ENCODE peak calls at places on chromosomes 1 and 21, in ten cellular contexts. O is left cardiac atrium; A is epithelial cell of esophagus; X is activated CD8-positive, alpha-beta T cell treated with anti-CD3 and anti-CD28 coated beads, Interleukin-2, amount 10 ng/mL, durations not matched to agents 7 days and 5 days; U is NCI-H69; F is NCI-H345; R is stimulated activated CD4-positive, alpha-beta T cell treated with anti-CD3 and anti-CD28 coated beads, TNF-alpha, amount 100 ng/mL, for 1 hour; H is stimulated activated CD8-positive, alpha-beta memory T cell treated with anti-CD3 and anti-CD28 coated beads, Interleukin-15, amount 100 ng/mL, for 4 hours; Z is heart left ventricle; D is H4. K is an unnamed sample.

GRCh38 chr21:25421327-25422028 is 185.8 kb downstream of the MRPL39 start:
- DNase-seq in X (peak), D (peak), Z (no peak), A (peak), U (peak), R (peak), H (no peak), O (no peak), F (no peak), K (no peak)

GRCh38 chr1:39272791-39273071 is 68.2 kb downstream of the MACF1 start:
- DNase-seq in R (no peak), A (no peak), U (peak), F (no peak), X (no peak), O (no peak), Z (no peak), H (no peak), D (no peak), K (no peak)

GRCh38 chr21:45322231-45322959 is 34.7 kb upstream of the POFUT2 start:
- DNase-seq in X (no peak), U (no peak), F (no peak), R (no peak), O (no peak), D (no peak), A (no peak), H (no peak), Z (no peak), K (no peak)

GRCh38 chr21:42674351-42674940 is 21.0 kb downstream of the PDE9A start:
- DNase-seq in Z (peak), D (no peak), H (no peak), A (no peak), F (peak), U (peak), R (no peak), X (no peak), O (peak), K (no peak)

GRCh38 chr1:153310526-153310925 is 2.2 kb downstream of the PGLYRP3 start:
- DNase-seq in R (no peak), U (no peak), X (no peak), A (no peak), D (no peak), O (no peak), H (no peak), Z (no peak), F (no peak), K (no peak)

GRCh38 chr1:41455479-41456271 is 28.8 kb downstream of the EDN2 start:
- DNase-seq in D (no peak), F (no peak), H (no peak), X (no peak), O (peak), R (no peak), U (peak), Z (peak), A (peak), K (peak)

GRCh38 chr1:201570886-201571624 is 32.1 kb downstream of the NAV1 start:
- DNase-seq in R (no peak), U (peak), H (no peak), O (no peak), D (no peak), Z (peak), X (no peak), F (no peak), A (no peak), K (no peak)

GRCh38 chr1:81873946-81874345 is 73.2 kb downstream of the ADGRL2 start:
- DNase-seq in U (no peak), O (no peak), Z (no peak), X (no peak), H (no peak), R (no peak), A (no peak), D (no peak), F (no peak), K (no peak)

GRCh38 chr1:7948950-7949349 is 8.3 kb upstream of the TNFRSF9 start:
- DNase-seq in O (no peak), X (peak), U (no peak), R (no peak), D (peak), H (no peak), F (no peak), Z (no peak), A (peak), K (peak)

GRCh38 chr21:31530918-31531705 is 128.4 kb upstream of the SOD1 start:
- DNase-seq in R (no peak), D (peak), U (peak), O (peak), A (peak), F (peak), Z (no peak), H (no peak), X (no peak), K (no peak)

GRCh38 chr1:112676543-112676942 is 2.1 kb downstream of the MOV10 start:
- DNase-seq in F (no peak), Z (no peak), X (no peak), U (no peak), R (no peak), H (no peak), A (no peak), O (no peak), D (no peak), K (no peak)

GRCh38 chr1:192402571-192402970 is 85.8 kb downstream of the RGS21 start:
- DNase-seq in X (no peak), R (no peak), D (no peak), A (no peak), H (no peak), F (no peak), U (no peak), Z (no peak), O (no peak), K (no peak)

GRCh38 chr21:20728691-20729090 is 269.5 kb upstream of the NCAM2 start:
- DNase-seq in H (no peak), F (no peak), U (peak), R (no peak), X (no peak), Z (no peak), A (no peak), D (no peak), O (peak), K (no peak)

GRCh38 chr1:211329764-211330201 is 3.1 kb downstream of the TRAF5 start:
- DNase-seq in F (peak), A (no peak), X (peak), Z (no peak), U (peak), O (no peak), D (no peak), H (no peak), R (no peak), K (peak)

GRCh38 chr1:145956776-145957442 is 908 bp downstream of the LIX1L start:
- DNase-seq in D (no peak), A (no peak), H (no peak), R (no peak), F (peak), Z (peak), X (peak), O (peak), U (no peak), K (no peak)

GRCh38 chr1:39268112-39268581 is 63.7 kb downstream of the MACF1 start:
- DNase-seq in H (no peak), Z (peak), O (no peak), R (no peak), F (peak), A (peak), X (no peak), U (peak), D (peak), K (peak)

GRCh38 chr21:29499734-29500343 is 201.1 kb downstream of the BACH1 start:
- DNase-seq in O (no peak), H (no peak), U (peak), R (no peak), D (peak), F (no peak), Z (no peak), X (peak), A (peak), K (peak)

GRCh38 chr1:64337476-64337875 is 132.5 kb upstream of the CACHD1 start:
- DNase-seq in Z (no peak), H (no peak), F (no peak), D (no peak), A (no peak), R (no peak), O (no peak), X (no peak), U (peak), K (no peak)

GRCh38 chr1:245671966-245672767 is 517.4 kb downstream of the KIF26B start:
- DNase-seq in F (peak), H (no peak), U (peak), R (no peak), Z (no peak), X (no peak), A (no peak), O (no peak), D (no peak), K (no peak)

GRCh38 chr21:26715116-26715515 is 130.1 kb downstream of the ADAMTS1 start:
- DNase-seq in X (no peak), F (no peak), U (no peak), O (no peak), A (no peak), R (no peak), Z (no peak), H (no peak), D (no peak), K (no peak)

GRCh38 chr1:243708210-243708609 is 141.8 kb downstream of the AKT3 start:
- DNase-seq in Z (no peak), F (no peak), O (no peak), A (peak), R (no peak), U (peak), X (no peak), H (no peak), D (no peak), K (no peak)

GRCh38 chr1:27574871-27575831 is 28.8 kb downstream of the AHDC1 start:
- DNase-seq in Z (peak), F (no peak), U (peak), O (peak), D (no peak), X (no peak), H (no peak), A (peak), R (no peak), K (peak)

GRCh38 chr1:150521196-150521968 is 5.8 kb downstream of the FALEC start:
- DNase-seq in R (no peak), U (no peak), H (no peak), D (no peak), A (no peak), F (no peak), Z (no peak), O (no peak), X (no peak), K (no peak)